ENCODE peak calls at places on chromosomes 16 and 17, in nine cellular contexts. One of them, this sample, is unnamed.

GRCh38 chr16:72530434-72530833 is 358.5 kb upstream of the PMFBP1 start:
- DNase-seq in activated naive CD8-positive, alpha-beta T cell treated with anti-CD3 and anti-CD28 coated beads, Interleukin-2, amount 50 U/mL, for 16 hours: no peak
- DNase-seq in cardiac fibroblast: peak
- DNase-seq in sciatic nerve: no peak
- DNase-seq in cardiac muscle cell: no peak
- DNase-seq in omental fat pad: no peak
- DNase-seq in ELF-1: no peak
- DNase-seq in kidney epithelial cell: no peak
- DNase-seq in NCI-H460: peak
- DNase-seq in this sample: no peak

GRCh38 chr17:22704674-22705073 is 1012.4 kb downstream of the KCNJ18 start:
- DNase-seq in activated naive CD8-positive, alpha-beta T cell treated with anti-CD3 and anti-CD28 coated beads, Interleukin-2, amount 50 U/mL, for 16 hours: no peak
- DNase-seq in cardiac fibroblast: no peak
- DNase-seq in sciatic nerve: no peak
- DNase-seq in cardiac muscle cell: no peak
- DNase-seq in omental fat pad: no peak
- DNase-seq in ELF-1: no peak
- DNase-seq in kidney epithelial cell: no peak
- DNase-seq in NCI-H460: no peak
- DNase-seq in this sample: no peak

GRCh38 chr17:80758793-80759673 is 214.4 kb downstream of the RPTOR start:
- DNase-seq in activated naive CD8-positive, alpha-beta T cell treated with anti-CD3 and anti-CD28 coated beads, Interleukin-2, amount 50 U/mL, for 16 hours: no peak
- DNase-seq in cardiac fibroblast: peak
- DNase-seq in sciatic nerve: no peak
- DNase-seq in cardiac muscle cell: no peak
- DNase-seq in omental fat pad: no peak
- DNase-seq in ELF-1: no peak
- DNase-seq in kidney epithelial cell: no peak
- DNase-seq in NCI-H460: no peak
- DNase-seq in this sample: no peak

GRCh38 chr17:10052414-10052813 is 146.0 kb downstream of the GAS7 start:
- DNase-seq in activated naive CD8-positive, alpha-beta T cell treated with anti-CD3 and anti-CD28 coated beads, Interleukin-2, amount 50 U/mL, for 16 hours: no peak
- DNase-seq in cardiac fibroblast: no peak
- DNase-seq in sciatic nerve: no peak
- DNase-seq in cardiac muscle cell: no peak
- DNase-seq in omental fat pad: no peak
- DNase-seq in ELF-1: no peak
- DNase-seq in kidney epithelial cell: no peak
- DNase-seq in NCI-H460: no peak
- DNase-seq in this sample: no peak

GRCh38 chr17:19381361-19381740 is 3.1 kb downstream of the MAPK7 start:
- DNase-seq in activated naive CD8-positive, alpha-beta T cell treated with anti-CD3 and anti-CD28 coated beads, Interleukin-2, amount 50 U/mL, for 16 hours: no peak
- DNase-seq in cardiac fibroblast: no peak
- DNase-seq in sciatic nerve: peak
- DNase-seq in cardiac muscle cell: no peak
- DNase-seq in omental fat pad: peak
- DNase-seq in ELF-1: no peak
- DNase-seq in kidney epithelial cell: no peak
- DNase-seq in NCI-H460: no peak
- DNase-seq in this sample: peak

GRCh38 chr17:17732892-17733670 is 51.8 kb downstream of the RAI1 start:
- DNase-seq in activated naive CD8-positive, alpha-beta T cell treated with anti-CD3 and anti-CD28 coated beads, Interleukin-2, amount 50 U/mL, for 16 hours: no peak
- DNase-seq in cardiac fibroblast: peak
- DNase-seq in sciatic nerve: no peak
- DNase-seq in cardiac muscle cell: no peak
- DNase-seq in omental fat pad: no peak
- DNase-seq in ELF-1: no peak
- DNase-seq in kidney epithelial cell: no peak
- DNase-seq in NCI-H460: no peak
- DNase-seq in this sample: no peak

GRCh38 chr17:39769974-39770587 is 32.3 kb downstream of the GRB7 start:
- DNase-seq in activated naive CD8-positive, alpha-beta T cell treated with anti-CD3 and anti-CD28 coated beads, Interleukin-2, amount 50 U/mL, for 16 hours: no peak
- DNase-seq in cardiac fibroblast: peak
- DNase-seq in sciatic nerve: no peak
- DNase-seq in cardiac muscle cell: no peak
- DNase-seq in omental fat pad: no peak
- DNase-seq in ELF-1: no peak
- DNase-seq in kidney epithelial cell: peak
- DNase-seq in NCI-H460: no peak
- DNase-seq in this sample: no peak

GRCh38 chr17:74037320-74037719 is 166.2 kb upstream of the RPL38 start:
- DNase-seq in activated naive CD8-positive, alpha-beta T cell treated with anti-CD3 and anti-CD28 coated beads, Interleukin-2, amount 50 U/mL, for 16 hours: no peak
- DNase-seq in cardiac fibroblast: no peak
- DNase-seq in sciatic nerve: no peak
- DNase-seq in cardiac muscle cell: peak
- DNase-seq in omental fat pad: no peak
- DNase-seq in ELF-1: peak
- DNase-seq in kidney epithelial cell: no peak
- DNase-seq in NCI-H460: no peak
- DNase-seq in this sample: no peak

GRCh38 chr17:17505610-17506171 is 9.5 kb upstream of the RASD1 start:
- DNase-seq in activated naive CD8-positive, alpha-beta T cell treated with anti-CD3 and anti-CD28 coated beads, Interleukin-2, amount 50 U/mL, for 16 hours: no peak
- DNase-seq in cardiac fibroblast: no peak
- DNase-seq in sciatic nerve: no peak
- DNase-seq in cardiac muscle cell: no peak
- DNase-seq in omental fat pad: no peak
- DNase-seq in ELF-1: no peak
- DNase-seq in kidney epithelial cell: no peak
- DNase-seq in NCI-H460: no peak
- DNase-seq in this sample: no peak

GRCh38 chr17:64785050-64785449 is 122.9 kb upstream of the SMURF2 start:
- DNase-seq in activated naive CD8-positive, alpha-beta T cell treated with anti-CD3 and anti-CD28 coated beads, Interleukin-2, amount 50 U/mL, for 16 hours: no peak
- DNase-seq in cardiac fibroblast: no peak
- DNase-seq in sciatic nerve: peak
- DNase-seq in cardiac muscle cell: no peak
- DNase-seq in omental fat pad: no peak
- DNase-seq in ELF-1: no peak
- DNase-seq in kidney epithelial cell: no peak
- DNase-seq in NCI-H460: no peak
- DNase-seq in this sample: no peak

GRCh38 chr16:30853758-30854157 is 40.1 kb downstream of the BCL7C start:
- DNase-seq in activated naive CD8-positive, alpha-beta T cell treated with anti-CD3 and anti-CD28 coated beads, Interleukin-2, amount 50 U/mL, for 16 hours: no peak
- DNase-seq in cardiac fibroblast: peak
- DNase-seq in sciatic nerve: no peak
- DNase-seq in cardiac muscle cell: no peak
- DNase-seq in omental fat pad: no peak
- DNase-seq in ELF-1: no peak
- DNase-seq in kidney epithelial cell: no peak
- DNase-seq in NCI-H460: no peak
- DNase-seq in this sample: no peak

GRCh38 chr17:75849304-75849695 is 5.1 kb upstream of the UNC13D start:
- DNase-seq in activated naive CD8-positive, alpha-beta T cell treated with anti-CD3 and anti-CD28 coated beads, Interleukin-2, amount 50 U/mL, for 16 hours: no peak
- DNase-seq in cardiac fibroblast: no peak
- DNase-seq in sciatic nerve: no peak
- DNase-seq in cardiac muscle cell: no peak
- DNase-seq in omental fat pad: no peak
- DNase-seq in ELF-1: no peak
- DNase-seq in kidney epithelial cell: no peak
- DNase-seq in NCI-H460: no peak
- DNase-seq in this sample: no peak

This sample was measured in upper lobe of right lung.